ENCODE peak calls at places on chromosomes 12 and 14, in nine cellular contexts. I, V, X, A, O, N, M, L and P are unnamed samples.

GRCh38 chr12:40222247-40222646 is 2.5 kb upstream of the LRRK2 start:
- DNase-seq in L (no peak), X (no peak), V (no peak), I (no peak), N (no peak), O (no peak), A (no peak), M (no peak), P (no peak)

GRCh38 chr12:107903377-107904061 is 129.0 kb downstream of the ASCL4 start:
- DNase-seq in O (peak; percentile 61), M (peak; percentile 30), I (peak; percentile 31), V (peak; percentile 93), X (no peak), A (peak; percentile 74), L (peak; percentile 43), N (peak; percentile 76), P (peak; percentile 33)

GRCh38 chr14:101132051-101132541 is 228.6 kb upstream of the RTL1 start:
- DNase-seq in I (no peak), L (peak; percentile 1), X (no peak), O (no peak), A (no peak), V (no peak), N (peak; percentile 22), M (no peak), P (no peak)

GRCh38 chr14:90625445-90625844 is 190.8 kb downstream of the TTC7B start:
- DNase-seq in X (no peak), I (no peak), N (no peak), M (no peak), V (no peak), O (no peak), A (no peak), L (no peak), P (no peak)

GRCh38 chr14:65958664-65959562 is 527.3 kb upstream of the CCDC196 start:
- DNase-seq in A (no peak), N (no peak), V (no peak), L (no peak), O (peak; percentile 37), I (no peak), X (peak; percentile 18), M (no peak), P (no peak)

GRCh38 chr14:66379116-66379515 is 107.1 kb upstream of the CCDC196 start:
- DNase-seq in L (peak; percentile 39), N (peak; percentile 90), A (peak; percentile 94), M (no peak), V (peak; percentile 84), X (no peak), I (no peak), O (no peak), P (peak; percentile 92)

GRCh38 chr14:69652942-69653680 is 41.7 kb downstream of the SUSD6 start:
- DNase-seq in I (no peak), N (peak; percentile 37), A (peak; percentile 62), M (no peak), V (no peak), O (no peak), L (no peak), X (peak; percentile 47), P (peak; percentile 44)

GRCh38 chr14:84535491-84535890 is 994.5 kb upstream of the FLRT2 start:
- DNase-seq in L (no peak), M (no peak), X (no peak), N (no peak), A (no peak), V (no peak), I (no peak), O (no peak), P (no peak)

GRCh38 chr14:27386391-27386790 is 788.6 kb upstream of the NOVA1 start:
- DNase-seq in L (no peak), M (no peak), I (no peak), X (no peak), O (no peak), V (no peak), A (no peak), N (no peak), P (no peak)

GRCh38 chr14:75711796-75712211 is 50.8 kb downstream of the TTLL5 start:
- DNase-seq in O (peak; percentile 68), I (peak; percentile 32), A (peak; percentile 90), X (peak; percentile 85), L (peak; percentile 88), M (peak; percentile 42), V (peak; percentile 57), N (peak; percentile 67), P (peak; percentile 88)

GRCh38 chr12:119168721-119169120 is 10.0 kb upstream of the HSPB8 start:
- DNase-seq in X (no peak), M (no peak), N (no peak), L (no peak), V (no peak), O (no peak), I (no peak), A (no peak), P (no peak)

GRCh38 chr14:53002576-53002975 is 51.7 kb upstream of the FERMT2 start:
- DNase-seq in X (peak; percentile 19), V (peak; percentile 17), I (no peak), A (no peak), N (no peak), M (no peak), L (no peak), O (peak; percentile 6), P (no peak)

DNA sequence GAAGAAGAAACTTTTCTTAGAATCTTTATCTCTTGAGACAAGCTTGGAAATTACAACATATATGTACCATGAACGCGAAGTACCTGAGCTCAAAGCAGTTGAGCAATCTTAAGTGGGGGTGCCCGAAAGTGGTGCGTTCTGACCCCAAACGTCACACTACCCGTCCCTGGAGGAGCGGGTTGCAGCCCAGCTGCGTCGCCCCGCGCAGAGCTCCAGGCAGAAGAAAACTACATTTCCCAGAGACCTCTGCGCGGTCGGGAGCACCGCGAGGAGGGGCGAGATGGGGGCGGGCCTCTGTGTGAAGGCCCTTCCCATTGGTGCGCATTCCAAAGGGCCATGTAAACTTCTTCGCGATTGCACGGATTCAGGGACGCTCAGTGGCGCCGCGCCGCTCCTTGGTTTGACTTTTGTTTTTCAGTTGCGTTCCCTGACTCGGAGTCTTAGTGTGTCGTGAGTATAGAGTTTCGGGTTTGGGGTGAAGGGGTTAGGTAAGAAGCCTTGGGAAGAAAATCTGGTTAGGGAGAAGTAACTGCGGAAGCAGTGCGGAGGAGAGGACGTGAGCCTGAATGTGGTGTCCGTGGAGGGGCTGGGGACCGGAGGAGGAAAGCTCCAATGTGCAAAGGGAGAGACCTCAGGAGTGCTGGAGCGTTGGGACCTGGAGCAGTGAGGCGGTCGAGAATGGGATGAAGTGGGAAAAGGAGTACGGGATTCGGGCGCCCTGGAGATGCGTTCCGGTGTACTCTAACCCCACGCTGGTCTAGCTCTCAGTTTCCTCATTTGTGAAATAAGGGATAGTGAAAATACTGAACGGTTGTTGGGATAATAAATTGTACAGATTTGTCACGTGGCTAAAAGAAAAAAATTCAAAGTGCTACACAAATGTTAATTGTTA is at the start of gene CCDC77:
- DNase-seq in X (peak; percentile 88), I (peak; percentile 91), N (peak; percentile 92), O (peak; percentile 95), L (peak; percentile 92), A (peak; percentile 92), M (peak; percentile 93), V (peak; percentile 96), P (peak; percentile 94)
- TF ChIP-seq CTCF in X (peak; percentile 33), I (no peak), N (peak; percentile 31), O (no peak), L (peak; percentile 53), A (peak; percentile 33), M (peak; percentile 34), V (no peak), P (no peak)

GRCh38 chr12:12786716-12787601 is 1.5 kb downstream of the APOLD1 start:
- DNase-seq in O (peak; percentile 87), N (peak; percentile 80), M (peak; percentile 90), X (peak; percentile 81), L (peak; percentile 68), A (peak; percentile 85), I (peak; percentile 61), V (peak; percentile 90), P (peak; percentile 84)

GRCh38 chr12:12788675-12789368 is 3.4 kb downstream of the APOLD1 start:
- DNase-seq in V (peak; percentile 78), A (peak; percentile 81), L (peak; percentile 74), N (peak; percentile 70), I (peak; percentile 75), X (peak; percentile 82), O (peak; percentile 89), M (peak; percentile 41), P (peak; percentile 82)

GRCh38 chr12:12786371-12786715 is 884 bp downstream of the APOLD1 start:
- DNase-seq in A (no peak), I (no peak), X (no peak), V (no peak), M (no peak), N (no peak), O (no peak), L (no peak), P (no peak)

GRCh38 chr12:12790956-12791355 is 5.5 kb downstream of the APOLD1 start:
- DNase-seq in O (no peak), V (no peak), X (no peak), I (no peak), M (no peak), A (no peak), L (no peak), N (no peak), P (no peak)

GRCh38 chr12:12788131-12788530 is 2.7 kb downstream of the APOLD1 start:
- DNase-seq in X (peak; percentile 16), I (no peak), A (no peak), V (no peak), O (no peak), N (no peak), L (no peak), M (peak; percentile 21), P (no peak)
- H3K4me3 ChIP-seq in X (no peak overlapping the region), I (no peak overlapping the region), A (no peak overlapping the region), V (no peak overlapping the region), O (no peak overlapping the region), N (peak overlapping the region; percentile 55), L (no peak overlapping the region), M (peak overlapping the region; percentile 66), P (no peak overlapping the region)

GRCh38 chr12:89111964-89112363 is 240.3 kb downstream of the DUSP6 start:
- DNase-seq in V (no peak), X (no peak), L (no peak), N (no peak), O (no peak), M (no peak), I (no peak), A (no peak), P (no peak)
- TF ChIP-seq POLR2A in V (no peak), X (no peak), L (no peak), N (no peak), O (no peak), M (no peak), I (no peak), A (no peak), P (no peak)

DNA sequence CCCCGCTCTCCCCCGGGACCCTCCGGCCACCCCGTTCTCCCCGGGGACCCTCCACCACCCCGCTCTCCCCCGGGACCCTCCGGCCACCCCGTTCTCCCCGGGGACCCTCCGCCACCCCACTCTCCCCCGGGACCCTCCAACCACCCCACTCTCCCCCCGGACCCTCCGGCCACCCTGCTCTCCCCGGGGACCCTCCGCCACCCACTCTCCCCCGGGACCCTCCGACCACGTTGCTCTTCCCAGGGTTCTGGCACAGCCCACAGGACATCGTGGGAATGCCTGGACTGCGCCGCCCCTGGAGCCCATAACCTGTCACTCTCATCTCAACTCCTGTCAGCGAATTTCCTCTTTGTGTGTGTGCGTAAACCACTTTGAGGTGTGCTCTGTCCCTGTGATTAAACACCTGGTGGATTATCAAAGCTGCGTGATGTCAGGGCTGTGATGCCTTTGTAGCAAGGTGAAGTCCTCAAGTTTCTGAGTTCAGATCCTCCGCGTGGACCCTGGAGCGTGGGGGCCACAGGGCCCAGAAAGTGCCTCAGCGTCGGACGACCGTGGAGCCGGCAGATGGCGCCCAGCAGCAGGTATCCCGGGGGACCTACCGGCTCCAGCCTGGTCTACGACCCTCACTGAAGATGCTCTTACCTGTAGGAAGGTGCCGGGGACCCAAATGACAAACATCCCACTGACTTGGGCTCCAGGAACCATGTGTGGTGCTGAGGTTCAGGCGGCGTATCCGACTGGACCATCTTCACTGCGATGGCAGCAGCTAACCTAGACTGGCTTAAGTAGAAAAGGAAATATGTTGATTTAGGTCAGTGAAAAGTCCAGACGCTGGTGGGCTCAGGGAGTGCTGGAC is 63.2 kb upstream of the GALNT9 start:
- DNase-seq in N (no peak), I (no peak), O (no peak), V (no peak), L (no peak), A (no peak), X (no peak), M (no peak), P (no peak)
- TF ChIP-seq CTCF in N (no peak), I (no peak), O (no peak), V (no peak), L (no peak), A (no peak), X (no peak), M (no peak), P (no peak)